ENCODE peak calls at places on chromosomes 7 and 10, in five cellular contexts. One of them, this sample, is unnamed.

GRCh38 chr10:101130984-101131961 is at the start of gene TLX1:
- DNase-seq in endodermal cell: peak; percentile 87
- DNase-seq in hypothalamus: no peak
- DNase-seq in Peyer's patch: peak; percentile 49
- DNase-seq in Calu3: peak; percentile 28
- DNase-seq in this sample: peak; percentile 83

GRCh38 chr7:28083159-28083997 is 97.2 kb downstream of the JAZF1 start:
- DNase-seq in endodermal cell: no peak
- DNase-seq in hypothalamus: no peak
- DNase-seq in Peyer's patch: no peak
- DNase-seq in Calu3: no peak
- DNase-seq in this sample: no peak

GRCh38 chr7:155310425-155311114 is 12.9 kb downstream of the INSIG1 start:
- DNase-seq in endodermal cell: no peak
- DNase-seq in hypothalamus: no peak
- DNase-seq in Peyer's patch: no peak
- DNase-seq in Calu3: no peak
- DNase-seq in this sample: no peak

GRCh38 chr10:102133373-102134195 is 744 bp downstream of the PPRC1 start:
- DNase-seq in endodermal cell: peak; percentile 78
- DNase-seq in hypothalamus: peak; percentile 77
- DNase-seq in Peyer's patch: peak; percentile 73
- DNase-seq in Calu3: peak; percentile 69
- DNase-seq in this sample: no peak

GRCh38 chr10:84254552-84255137 is 9.8 kb downstream of the RGR start:
- DNase-seq in endodermal cell: no peak
- DNase-seq in hypothalamus: no peak
- DNase-seq in Peyer's patch: no peak
- DNase-seq in Calu3: no peak
- DNase-seq in this sample: no peak

GRCh38 chr10:126315471-126316177 is 72.7 kb downstream of the ADAM12 start:
- DNase-seq in endodermal cell: no peak
- DNase-seq in hypothalamus: no peak
- DNase-seq in Peyer's patch: no peak
- DNase-seq in Calu3: no peak
- DNase-seq in this sample: no peak

GRCh38 chr7:115271332-115272235 is 349.7 kb downstream of the MDFIC start:
- DNase-seq in endodermal cell: no peak
- DNase-seq in hypothalamus: no peak
- DNase-seq in Peyer's patch: no peak
- DNase-seq in Calu3: no peak
- DNase-seq in this sample: no peak

GRCh38 chr10:104447331-104447730 is 93.7 kb downstream of the CFAP58 start:
- DNase-seq in endodermal cell: no peak
- DNase-seq in hypothalamus: no peak
- DNase-seq in Peyer's patch: no peak
- DNase-seq in Calu3: no peak
- DNase-seq in this sample: no peak

GRCh38 chr10:103021150-103021896 is 103.2 kb downstream of the CNNM2 start:
- DNase-seq in endodermal cell: no peak
- DNase-seq in hypothalamus: no peak
- DNase-seq in Peyer's patch: no peak
- DNase-seq in Calu3: no peak
- DNase-seq in this sample: peak; percentile 31

GRCh38 chr10:33008499-33009243 is 50.6 kb upstream of the ITGB1 start:
- DNase-seq in endodermal cell: peak; percentile 84
- DNase-seq in hypothalamus: peak; percentile 3
- DNase-seq in Peyer's patch: no peak
- DNase-seq in Calu3: peak; percentile 80
- DNase-seq in this sample: peak; percentile 43

GRCh38 chr10:55631071-55631654 is 729.9 kb downstream of the ZWINT start:
- DNase-seq in endodermal cell: peak; percentile 96
- DNase-seq in hypothalamus: peak; percentile 48
- DNase-seq in Peyer's patch: peak; percentile 67
- DNase-seq in Calu3: no peak
- DNase-seq in this sample: peak; percentile 91

GRCh38 chr10:13404791-13405190 is 56.7 kb upstream of the SEPHS1 start:
- DNase-seq in endodermal cell: no peak
- DNase-seq in hypothalamus: no peak
- DNase-seq in Peyer's patch: no peak
- DNase-seq in Calu3: no peak
- DNase-seq in this sample: no peak

GRCh38 chr10:121063744-121064143 is 212.6 kb downstream of the WDR11 start:
- DNase-seq in endodermal cell: no peak
- DNase-seq in hypothalamus: no peak
- DNase-seq in Peyer's patch: no peak
- DNase-seq in Calu3: no peak
- DNase-seq in this sample: no peak

GRCh38 chr10:60185426-60185825 is 204.2 kb downstream of the ANK3 start:
- DNase-seq in endodermal cell: no peak
- DNase-seq in hypothalamus: no peak
- DNase-seq in Peyer's patch: no peak
- DNase-seq in Calu3: no peak
- DNase-seq in this sample: no peak

GRCh38 chr10:71093531-71093930 is 118.8 kb upstream of the UNC5B start:
- DNase-seq in endodermal cell: no peak
- DNase-seq in hypothalamus: no peak
- DNase-seq in Peyer's patch: no peak
- DNase-seq in Calu3: no peak
- DNase-seq in this sample: no peak

GRCh38 chr7:35482231-35482630 is 212.7 kb downstream of the HERPUD2 start:
- DNase-seq in endodermal cell: peak; percentile 39
- DNase-seq in hypothalamus: no peak
- DNase-seq in Peyer's patch: no peak
- DNase-seq in Calu3: no peak
- DNase-seq in this sample: no peak

GRCh38 chr7:106957766-106958165 is 86.7 kb upstream of the PRKAR2B start:
- DNase-seq in endodermal cell: no peak
- DNase-seq in hypothalamus: no peak
- DNase-seq in Peyer's patch: no peak
- DNase-seq in Calu3: no peak
- DNase-seq in this sample: no peak

GRCh38 chr10:113061054-113061430 is 111.0 kb downstream of the TCF7L2 start:
- DNase-seq in endodermal cell: no peak
- DNase-seq in hypothalamus: no peak
- DNase-seq in Peyer's patch: no peak
- DNase-seq in Calu3: no peak
- DNase-seq in this sample: peak; percentile 14

GRCh38 chr7:94421711-94422110 is 27.0 kb downstream of the COL1A2 start:
- DNase-seq in endodermal cell: no peak
- DNase-seq in hypothalamus: no peak
- DNase-seq in Peyer's patch: no peak
- DNase-seq in Calu3: no peak
- DNase-seq in this sample: no peak

GRCh38 chr7:115178831-115179230 is 256.9 kb downstream of the MDFIC start:
- DNase-seq in endodermal cell: no peak
- DNase-seq in hypothalamus: no peak
- DNase-seq in Peyer's patch: no peak
- DNase-seq in Calu3: no peak
- DNase-seq in this sample: no peak

GRCh38 chr7:30877993-30878392 is 33.7 kb upstream of the AQP1 start:
- DNase-seq in endodermal cell: no peak
- DNase-seq in hypothalamus: no peak
- DNase-seq in Peyer's patch: no peak
- DNase-seq in Calu3: no peak
- DNase-seq in this sample: no peak

GRCh38 chr7:91352091-91352490 is 87.9 kb downstream of the FZD1 start:
- DNase-seq in endodermal cell: no peak
- DNase-seq in hypothalamus: no peak
- DNase-seq in Peyer's patch: no peak
- DNase-seq in Calu3: no peak
- DNase-seq in this sample: no peak

GRCh38 chr10:124722812-124723783 is 21.1 kb downstream of the FAM53B start:
- DNase-seq in endodermal cell: no peak
- DNase-seq in hypothalamus: no peak
- DNase-seq in Peyer's patch: peak; percentile 56
- DNase-seq in Calu3: no peak
- DNase-seq in this sample: no peak

This sample was measured in H9.